ENCODE peak calls at places on chromosomes 3 and 15, in five cellular contexts. One of them, this sample, is unnamed.

GRCh38 chr3:187809979-187810568 is 64.8 kb upstream of the BCL6 start:
- DNase-seq in NCI-H774: no peak
- DNase-seq in activated CD8-positive, alpha-beta memory T cell treated with anti-CD3 and anti-CD28 coated beads for 24 hours: no peak
- DNase-seq in IMR-90: no peak
- DNase-seq in HFF-Myc: no peak
- DNase-seq in this sample: no peak

GRCh38 chr15:43096411-43096810 is 9.4 kb downstream of the UBR1 start:
- DNase-seq in NCI-H774: no peak
- DNase-seq in activated CD8-positive, alpha-beta memory T cell treated with anti-CD3 and anti-CD28 coated beads for 24 hours: no peak
- DNase-seq in IMR-90: peak
- DNase-seq in HFF-Myc: no peak
- DNase-seq in this sample: no peak

GRCh38 chr3:33883538-33884203 is 85.2 kb downstream of the PDCD6IP start:
- DNase-seq in NCI-H774: no peak
- DNase-seq in activated CD8-positive, alpha-beta memory T cell treated with anti-CD3 and anti-CD28 coated beads for 24 hours: peak
- DNase-seq in IMR-90: peak
- DNase-seq in HFF-Myc: peak
- DNase-seq in this sample: peak

GRCh38 chr3:76039431-76039830 is 254.1 kb upstream of the ZNF717 start:
- DNase-seq in NCI-H774: no peak
- DNase-seq in activated CD8-positive, alpha-beta memory T cell treated with anti-CD3 and anti-CD28 coated beads for 24 hours: no peak
- DNase-seq in IMR-90: peak
- DNase-seq in HFF-Myc: no peak
- DNase-seq in this sample: no peak

GRCh38 chr15:91032919-91033803 is 10.8 kb upstream of the VPS33B start:
- DNase-seq in NCI-H774: peak
- DNase-seq in activated CD8-positive, alpha-beta memory T cell treated with anti-CD3 and anti-CD28 coated beads for 24 hours: peak
- DNase-seq in IMR-90: no peak
- DNase-seq in HFF-Myc: no peak
- DNase-seq in this sample: peak

GRCh38 chr15:45114076-45114750 is at the start of the genes DUOX2 and DUOXA2:
- DNase-seq in NCI-H774: no peak
- DNase-seq in activated CD8-positive, alpha-beta memory T cell treated with anti-CD3 and anti-CD28 coated beads for 24 hours: no peak
- DNase-seq in IMR-90: no peak
- DNase-seq in HFF-Myc: no peak
- DNase-seq in this sample: no peak

GRCh38 chr15:37481126-37481525 is 380.8 kb upstream of the MEIS2 start:
- DNase-seq in NCI-H774: no peak
- DNase-seq in activated CD8-positive, alpha-beta memory T cell treated with anti-CD3 and anti-CD28 coated beads for 24 hours: no peak
- DNase-seq in IMR-90: no peak
- DNase-seq in HFF-Myc: no peak
- DNase-seq in this sample: no peak

GRCh38 chr3:5657109-5657508 is 469.6 kb downstream of the EDEM1 start:
- DNase-seq in NCI-H774: no peak
- DNase-seq in activated CD8-positive, alpha-beta memory T cell treated with anti-CD3 and anti-CD28 coated beads for 24 hours: no peak
- DNase-seq in IMR-90: no peak
- DNase-seq in HFF-Myc: no peak
- DNase-seq in this sample: no peak

GRCh38 chr3:196332168-196332567 is 6.0 kb downstream of the TM4SF19 start:
- DNase-seq in NCI-H774: no peak
- DNase-seq in activated CD8-positive, alpha-beta memory T cell treated with anti-CD3 and anti-CD28 coated beads for 24 hours: no peak
- DNase-seq in IMR-90: no peak
- DNase-seq in HFF-Myc: no peak
- DNase-seq in this sample: no peak

GRCh38 chr15:76588811-76589747 is 252.5 kb downstream of the ISL2 start:
- DNase-seq in NCI-H774: no peak
- DNase-seq in activated CD8-positive, alpha-beta memory T cell treated with anti-CD3 and anti-CD28 coated beads for 24 hours: no peak
- DNase-seq in IMR-90: no peak
- DNase-seq in HFF-Myc: no peak
- DNase-seq in this sample: peak

GRCh38 chr3:81838455-81838854 is 77.0 kb upstream of the GBE1 start:
- DNase-seq in NCI-H774: no peak
- DNase-seq in activated CD8-positive, alpha-beta memory T cell treated with anti-CD3 and anti-CD28 coated beads for 24 hours: no peak
- DNase-seq in IMR-90: no peak
- DNase-seq in HFF-Myc: no peak
- DNase-seq in this sample: no peak

GRCh38 chr3:127857270-127857801 is 35.0 kb upstream of the MGLL start:
- DNase-seq in NCI-H774: no peak
- DNase-seq in activated CD8-positive, alpha-beta memory T cell treated with anti-CD3 and anti-CD28 coated beads for 24 hours: no peak
- DNase-seq in IMR-90: peak
- DNase-seq in HFF-Myc: no peak
- DNase-seq in this sample: no peak

GRCh38 chr3:73484656-73485248 is 140.0 kb downstream of the PDZRN3 start:
- DNase-seq in NCI-H774: no peak
- DNase-seq in activated CD8-positive, alpha-beta memory T cell treated with anti-CD3 and anti-CD28 coated beads for 24 hours: no peak
- DNase-seq in IMR-90: peak
- DNase-seq in HFF-Myc: no peak
- DNase-seq in this sample: no peak

GRCh38 chr3:136532766-136533165 is 219.4 kb downstream of the STAG1 start:
- DNase-seq in NCI-H774: no peak
- DNase-seq in activated CD8-positive, alpha-beta memory T cell treated with anti-CD3 and anti-CD28 coated beads for 24 hours: no peak
- DNase-seq in IMR-90: no peak
- DNase-seq in HFF-Myc: no peak
- DNase-seq in this sample: no peak

GRCh38 chr3:31680072-31680870 is 147.5 kb downstream of the STT3B start:
- DNase-seq in NCI-H774: no peak
- DNase-seq in activated CD8-positive, alpha-beta memory T cell treated with anti-CD3 and anti-CD28 coated beads for 24 hours: no peak
- DNase-seq in IMR-90: no peak
- DNase-seq in HFF-Myc: no peak
- DNase-seq in this sample: no peak

GRCh38 chr3:171415070-171415469 is 45.1 kb downstream of the TNIK start:
- DNase-seq in NCI-H774: no peak
- DNase-seq in activated CD8-positive, alpha-beta memory T cell treated with anti-CD3 and anti-CD28 coated beads for 24 hours: no peak
- DNase-seq in IMR-90: peak
- DNase-seq in HFF-Myc: no peak
- DNase-seq in this sample: no peak

GRCh38 chr3:9947025-9947995 is 4.9 kb downstream of the PRRT3 start:
- DNase-seq in NCI-H774: peak
- DNase-seq in activated CD8-positive, alpha-beta memory T cell treated with anti-CD3 and anti-CD28 coated beads for 24 hours: no peak
- DNase-seq in IMR-90: peak
- DNase-seq in HFF-Myc: no peak
- DNase-seq in this sample: peak

GRCh38 chr3:52244061-52244628 is 1.4 kb upstream of the PPM1M start:
- DNase-seq in NCI-H774: no peak
- DNase-seq in activated CD8-positive, alpha-beta memory T cell treated with anti-CD3 and anti-CD28 coated beads for 24 hours: peak
- DNase-seq in IMR-90: peak
- DNase-seq in HFF-Myc: no peak
- DNase-seq in this sample: peak

GRCh38 chr15:52392008-52392687 is 96.5 kb upstream of the MYO5C start:
- DNase-seq in NCI-H774: no peak
- DNase-seq in activated CD8-positive, alpha-beta memory T cell treated with anti-CD3 and anti-CD28 coated beads for 24 hours: no peak
- DNase-seq in IMR-90: peak
- DNase-seq in HFF-Myc: no peak
- DNase-seq in this sample: no peak

GRCh38 chr15:41967506-41968206 is 4.7 kb downstream of the EHD4 start:
- DNase-seq in NCI-H774: no peak
- DNase-seq in activated CD8-positive, alpha-beta memory T cell treated with anti-CD3 and anti-CD28 coated beads for 24 hours: peak
- DNase-seq in IMR-90: peak
- DNase-seq in HFF-Myc: no peak
- DNase-seq in this sample: no peak

GRCh38 chr3:64351713-64352595 is 126.7 kb upstream of the PRICKLE2 start:
- DNase-seq in NCI-H774: no peak
- DNase-seq in activated CD8-positive, alpha-beta memory T cell treated with anti-CD3 and anti-CD28 coated beads for 24 hours: no peak
- DNase-seq in IMR-90: peak
- DNase-seq in HFF-Myc: no peak
- DNase-seq in this sample: no peak

GRCh38 chr3:192928016-192928415 is 10.4 kb upstream of the MB21D2 start:
- DNase-seq in NCI-H774: no peak
- DNase-seq in activated CD8-positive, alpha-beta memory T cell treated with anti-CD3 and anti-CD28 coated beads for 24 hours: no peak
- DNase-seq in IMR-90: no peak
- DNase-seq in HFF-Myc: no peak
- DNase-seq in this sample: no peak

This sample was measured in LoVo.